ENCODE peak calls at places on chromosome 2, in eight cellular contexts. One of them, this sample, is unnamed.

GRCh38 chr2:15560404-15560987 is 638 bp downstream of the NBAS start:
- DNase-seq in endothelial cell: peak; percentile 31
- DNase-seq in cardiac muscle cell: peak; percentile 56
- DNase-seq in posterior vena cava: no peak
- DNase-seq in KBM-7: peak; percentile 62
- DNase-seq in adipocyte: peak; percentile 72
- DNase-seq in stimulated activated CD4-positive, alpha-beta T cell treated with anti-CD3 and anti-CD28 coated beads, Interleukin-2, amount 100 ng/mL, for 48 hours: peak; percentile 3
- DNase-seq in T-helper 9 cell: no peak
- DNase-seq in this sample: no peak

GRCh38 chr2:55111570-55112228 is 61.4 kb upstream of the RTN4 start:
- DNase-seq in stimulated activated CD4-positive, alpha-beta T cell treated with anti-CD3 and anti-CD28 coated beads, Interleukin-2, amount 100 ng/mL, for 48 hours: no peak
- DNase-seq in posterior vena cava: peak; percentile 94
- DNase-seq in cardiac muscle cell: peak; percentile 25
- DNase-seq in T-helper 9 cell: no peak
- DNase-seq in adipocyte: peak; percentile 96
- DNase-seq in KBM-7: peak; percentile 92
- DNase-seq in endothelial cell: no peak
- DNase-seq in this sample: no peak

GRCh38 chr2:160225722-160226121 is 25.6 kb upstream of the ITGB6 start:
- DNase-seq in KBM-7: no peak
- DNase-seq in T-helper 9 cell: no peak
- DNase-seq in stimulated activated CD4-positive, alpha-beta T cell treated with anti-CD3 and anti-CD28 coated beads, Interleukin-2, amount 100 ng/mL, for 48 hours: no peak
- DNase-seq in endothelial cell: no peak
- DNase-seq in adipocyte: no peak
- DNase-seq in cardiac muscle cell: no peak
- DNase-seq in posterior vena cava: no peak
- DNase-seq in this sample: no peak

GRCh38 chr2:167249197-167249596 is 360.9 kb downstream of the XIRP2 start:
- DNase-seq in T-helper 9 cell: no peak
- DNase-seq in cardiac muscle cell: no peak
- DNase-seq in adipocyte: no peak
- DNase-seq in KBM-7: no peak
- DNase-seq in posterior vena cava: no peak
- DNase-seq in endothelial cell: no peak
- DNase-seq in stimulated activated CD4-positive, alpha-beta T cell treated with anti-CD3 and anti-CD28 coated beads, Interleukin-2, amount 100 ng/mL, for 48 hours: no peak
- DNase-seq in this sample: no peak

GRCh38 chr2:184067502-184067901 is 530.8 kb upstream of the ZNF804A start:
- DNase-seq in endothelial cell: peak; percentile 7
- DNase-seq in KBM-7: no peak
- DNase-seq in posterior vena cava: no peak
- DNase-seq in cardiac muscle cell: peak; percentile 5
- DNase-seq in T-helper 9 cell: no peak
- DNase-seq in adipocyte: peak; percentile 47
- DNase-seq in stimulated activated CD4-positive, alpha-beta T cell treated with anti-CD3 and anti-CD28 coated beads, Interleukin-2, amount 100 ng/mL, for 48 hours: no peak
- DNase-seq in this sample: no peak

GRCh38 chr2:12931211-12931844 is 214.6 kb downstream of the TRIB2 start:
- DNase-seq in cardiac muscle cell: peak; percentile 41
- DNase-seq in adipocyte: peak; percentile 82
- DNase-seq in T-helper 9 cell: no peak
- DNase-seq in posterior vena cava: no peak
- DNase-seq in stimulated activated CD4-positive, alpha-beta T cell treated with anti-CD3 and anti-CD28 coated beads, Interleukin-2, amount 100 ng/mL, for 48 hours: no peak
- DNase-seq in endothelial cell: peak; percentile 6
- DNase-seq in KBM-7: peak; percentile 44
- DNase-seq in this sample: no peak

GRCh38 chr2:218895326-218895725 is 14.7 kb downstream of the WNT10A start:
- DNase-seq in adipocyte: no peak
- DNase-seq in KBM-7: no peak
- DNase-seq in stimulated activated CD4-positive, alpha-beta T cell treated with anti-CD3 and anti-CD28 coated beads, Interleukin-2, amount 100 ng/mL, for 48 hours: no peak
- DNase-seq in cardiac muscle cell: no peak
- DNase-seq in T-helper 9 cell: no peak
- DNase-seq in endothelial cell: no peak
- DNase-seq in posterior vena cava: no peak
- DNase-seq in this sample: no peak

GRCh38 chr2:200023570-200023969 is 68.2 kb downstream of the MAIP1 start:
- DNase-seq in stimulated activated CD4-positive, alpha-beta T cell treated with anti-CD3 and anti-CD28 coated beads, Interleukin-2, amount 100 ng/mL, for 48 hours: no peak
- DNase-seq in cardiac muscle cell: no peak
- DNase-seq in posterior vena cava: no peak
- DNase-seq in T-helper 9 cell: no peak
- DNase-seq in endothelial cell: no peak
- DNase-seq in KBM-7: no peak
- DNase-seq in adipocyte: no peak
- DNase-seq in this sample: no peak

GRCh38 chr2:18475884-18476283 is 84.6 kb downstream of the RDH14 start:
- DNase-seq in cardiac muscle cell: no peak
- DNase-seq in endothelial cell: no peak
- DNase-seq in posterior vena cava: no peak
- DNase-seq in stimulated activated CD4-positive, alpha-beta T cell treated with anti-CD3 and anti-CD28 coated beads, Interleukin-2, amount 100 ng/mL, for 48 hours: no peak
- DNase-seq in KBM-7: no peak
- DNase-seq in T-helper 9 cell: no peak
- DNase-seq in adipocyte: no peak
- DNase-seq in this sample: no peak

GRCh38 chr2:161102770-161103450 is 57.3 kb upstream of the TANK start:
- DNase-seq in stimulated activated CD4-positive, alpha-beta T cell treated with anti-CD3 and anti-CD28 coated beads, Interleukin-2, amount 100 ng/mL, for 48 hours: no peak
- DNase-seq in cardiac muscle cell: no peak
- DNase-seq in posterior vena cava: no peak
- DNase-seq in KBM-7: no peak
- DNase-seq in adipocyte: peak; percentile 81
- DNase-seq in T-helper 9 cell: no peak
- DNase-seq in endothelial cell: no peak
- DNase-seq in this sample: no peak

GRCh38 chr2:191225126-191225525 is 20.1 kb upstream of the MYO1B start:
- DNase-seq in stimulated activated CD4-positive, alpha-beta T cell treated with anti-CD3 and anti-CD28 coated beads, Interleukin-2, amount 100 ng/mL, for 48 hours: no peak
- DNase-seq in posterior vena cava: no peak
- DNase-seq in adipocyte: no peak
- DNase-seq in endothelial cell: no peak
- DNase-seq in cardiac muscle cell: no peak
- DNase-seq in KBM-7: no peak
- DNase-seq in T-helper 9 cell: no peak
- DNase-seq in this sample: no peak

GRCh38 chr2:38925982-38926381 is 36.3 kb downstream of the ARHGEF33 start:
- DNase-seq in stimulated activated CD4-positive, alpha-beta T cell treated with anti-CD3 and anti-CD28 coated beads, Interleukin-2, amount 100 ng/mL, for 48 hours: no peak
- DNase-seq in posterior vena cava: no peak
- DNase-seq in cardiac muscle cell: peak; percentile 13
- DNase-seq in endothelial cell: peak; percentile 17
- DNase-seq in adipocyte: no peak
- DNase-seq in KBM-7: no peak
- DNase-seq in T-helper 9 cell: no peak
- DNase-seq in this sample: no peak

GRCh38 chr2:235493775-235494715 is at the start of gene AGAP1:
- DNase-seq in stimulated activated CD4-positive, alpha-beta T cell treated with anti-CD3 and anti-CD28 coated beads, Interleukin-2, amount 100 ng/mL, for 48 hours: no peak
- DNase-seq in T-helper 9 cell: no peak
- DNase-seq in cardiac muscle cell: peak; percentile 94
- DNase-seq in adipocyte: peak; percentile 96
- DNase-seq in KBM-7: peak; percentile 68
- DNase-seq in endothelial cell: peak; percentile 87
- DNase-seq in posterior vena cava: peak; percentile 94
- DNase-seq in this sample: peak; percentile 83

GRCh38 chr2:204027105-204027504 is 90.5 kb downstream of the ICOS start:
- DNase-seq in cardiac muscle cell: no peak
- DNase-seq in stimulated activated CD4-positive, alpha-beta T cell treated with anti-CD3 and anti-CD28 coated beads, Interleukin-2, amount 100 ng/mL, for 48 hours: no peak
- DNase-seq in endothelial cell: no peak
- DNase-seq in T-helper 9 cell: no peak
- DNase-seq in KBM-7: peak; percentile 27
- DNase-seq in posterior vena cava: no peak
- DNase-seq in adipocyte: no peak
- DNase-seq in this sample: no peak

GRCh38 chr2:237453671-237454070 is 33.4 kb upstream of the MLPH start:
- DNase-seq in KBM-7: no peak
- DNase-seq in T-helper 9 cell: no peak
- DNase-seq in cardiac muscle cell: no peak
- DNase-seq in stimulated activated CD4-positive, alpha-beta T cell treated with anti-CD3 and anti-CD28 coated beads, Interleukin-2, amount 100 ng/mL, for 48 hours: no peak
- DNase-seq in posterior vena cava: no peak
- DNase-seq in adipocyte: no peak
- DNase-seq in endothelial cell: no peak
- DNase-seq in this sample: no peak

GRCh38 chr2:187138240-187138639 is 289.3 kb upstream of the ZSWIM2 start:
- DNase-seq in posterior vena cava: no peak
- DNase-seq in endothelial cell: peak; percentile 45
- DNase-seq in stimulated activated CD4-positive, alpha-beta T cell treated with anti-CD3 and anti-CD28 coated beads, Interleukin-2, amount 100 ng/mL, for 48 hours: no peak
- DNase-seq in T-helper 9 cell: no peak
- DNase-seq in cardiac muscle cell: peak; percentile 41
- DNase-seq in KBM-7: peak; percentile 32
- DNase-seq in adipocyte: peak; percentile 83
- DNase-seq in this sample: no peak

GRCh38 chr2:139514946-139515345 is 734.8 kb upstream of the NXPH2 start:
- DNase-seq in posterior vena cava: no peak
- DNase-seq in KBM-7: no peak
- DNase-seq in stimulated activated CD4-positive, alpha-beta T cell treated with anti-CD3 and anti-CD28 coated beads, Interleukin-2, amount 100 ng/mL, for 48 hours: no peak
- DNase-seq in cardiac muscle cell: no peak
- DNase-seq in adipocyte: no peak
- DNase-seq in T-helper 9 cell: no peak
- DNase-seq in endothelial cell: no peak
- DNase-seq in this sample: no peak

GRCh38 chr2:112731479-112731878 is 10.7 kb downstream of the NT5DC4 start:
- DNase-seq in cardiac muscle cell: no peak
- DNase-seq in stimulated activated CD4-positive, alpha-beta T cell treated with anti-CD3 and anti-CD28 coated beads, Interleukin-2, amount 100 ng/mL, for 48 hours: no peak
- DNase-seq in T-helper 9 cell: no peak
- DNase-seq in KBM-7: no peak
- DNase-seq in adipocyte: no peak
- DNase-seq in posterior vena cava: no peak
- DNase-seq in endothelial cell: no peak
- DNase-seq in this sample: no peak

GRCh38 chr2:127631184-127631996 is 14.6 kb upstream of the GPR17 start:
- DNase-seq in adipocyte: no peak
- DNase-seq in posterior vena cava: no peak
- DNase-seq in stimulated activated CD4-positive, alpha-beta T cell treated with anti-CD3 and anti-CD28 coated beads, Interleukin-2, amount 100 ng/mL, for 48 hours: no peak
- DNase-seq in KBM-7: no peak
- DNase-seq in endothelial cell: no peak
- DNase-seq in T-helper 9 cell: no peak
- DNase-seq in cardiac muscle cell: no peak
- DNase-seq in this sample: no peak

GRCh38 chr2:120653026-120653425 is 82.6 kb upstream of the GLI2 start:
- DNase-seq in stimulated activated CD4-positive, alpha-beta T cell treated with anti-CD3 and anti-CD28 coated beads, Interleukin-2, amount 100 ng/mL, for 48 hours: no peak
- DNase-seq in adipocyte: peak; percentile 10
- DNase-seq in T-helper 9 cell: no peak
- DNase-seq in cardiac muscle cell: no peak
- DNase-seq in KBM-7: no peak
- DNase-seq in posterior vena cava: no peak
- DNase-seq in endothelial cell: no peak
- DNase-seq in this sample: no peak

GRCh38 chr2:27305516-27305915 is 2.7 kb downstream of the UCN start:
- DNase-seq in stimulated activated CD4-positive, alpha-beta T cell treated with anti-CD3 and anti-CD28 coated beads, Interleukin-2, amount 100 ng/mL, for 48 hours: no peak
- DNase-seq in posterior vena cava: peak; percentile 62
- DNase-seq in cardiac muscle cell: no peak
- DNase-seq in T-helper 9 cell: no peak
- DNase-seq in KBM-7: no peak
- DNase-seq in endothelial cell: no peak
- DNase-seq in adipocyte: no peak
- DNase-seq in this sample: no peak

GRCh38 chr2:138827426-138828054 is 47.4 kb upstream of the NXPH2 start:
- DNase-seq in T-helper 9 cell: no peak
- DNase-seq in stimulated activated CD4-positive, alpha-beta T cell treated with anti-CD3 and anti-CD28 coated beads, Interleukin-2, amount 100 ng/mL, for 48 hours: no peak
- DNase-seq in endothelial cell: peak; percentile 25
- DNase-seq in KBM-7: peak; percentile 35
- DNase-seq in posterior vena cava: no peak
- DNase-seq in cardiac muscle cell: peak; percentile 71
- DNase-seq in adipocyte: peak; percentile 81
- DNase-seq in this sample: no peak